ENCODE peak calls at places on chromosomes 4 and X, in seven cellular contexts. One of them, this sample, is unnamed.

GRCh38 chr4:40845136-40845910 is 95.6 kb downstream of the NSUN7 start:
- DNase-seq in natural killer cell: no peak
- DNase-seq in NCI-H1092: no peak
- DNase-seq in NCI-H187: no peak
- DNase-seq in non-pigmented ciliary epithelial cell: no peak
- DNase-seq in bronchial epithelial cell: no peak
- DNase-seq in stimulated activated CD4-positive, alpha-beta T cell treated with anti-CD3 and anti-CD28 coated beads, Interleukin-4, amount 100 ng/mL, for 48 hours: no peak
- DNase-seq in this sample: no peak

GRCh38 chr4:16967722-16968121 is 69.3 kb upstream of the LDB2 start:
- DNase-seq in natural killer cell: no peak
- DNase-seq in NCI-H1092: no peak
- DNase-seq in NCI-H187: no peak
- DNase-seq in non-pigmented ciliary epithelial cell: no peak
- DNase-seq in bronchial epithelial cell: no peak
- DNase-seq in stimulated activated CD4-positive, alpha-beta T cell treated with anti-CD3 and anti-CD28 coated beads, Interleukin-4, amount 100 ng/mL, for 48 hours: no peak
- DNase-seq in this sample: no peak

GRCh38 chr4:28015996-28016395 is 1155.4 kb downstream of the STIM2 start:
- DNase-seq in natural killer cell: no peak
- DNase-seq in NCI-H1092: no peak
- DNase-seq in NCI-H187: no peak
- DNase-seq in non-pigmented ciliary epithelial cell: no peak
- DNase-seq in bronchial epithelial cell: no peak
- DNase-seq in stimulated activated CD4-positive, alpha-beta T cell treated with anti-CD3 and anti-CD28 coated beads, Interleukin-4, amount 100 ng/mL, for 48 hours: no peak
- DNase-seq in this sample: no peak

GRCh38 chrX:136387951-136388502 is 87.3 kb downstream of the ADGRG4 start:
- DNase-seq in natural killer cell: no peak
- DNase-seq in NCI-H1092: no peak
- DNase-seq in NCI-H187: no peak
- DNase-seq in non-pigmented ciliary epithelial cell: no peak
- DNase-seq in bronchial epithelial cell: no peak
- DNase-seq in stimulated activated CD4-positive, alpha-beta T cell treated with anti-CD3 and anti-CD28 coated beads, Interleukin-4, amount 100 ng/mL, for 48 hours: no peak
- DNase-seq in this sample: no peak

GRCh38 chr4:48792348-48793006 is 12.4 kb upstream of the FRYL start:
- DNase-seq in natural killer cell: no peak
- DNase-seq in NCI-H1092: no peak
- DNase-seq in NCI-H187: no peak
- DNase-seq in non-pigmented ciliary epithelial cell: no peak
- DNase-seq in bronchial epithelial cell: no peak
- DNase-seq in stimulated activated CD4-positive, alpha-beta T cell treated with anti-CD3 and anti-CD28 coated beads, Interleukin-4, amount 100 ng/mL, for 48 hours: no peak
- DNase-seq in this sample: no peak

GRCh38 chrX:139877710-139878414 is 55.0 kb downstream of the ATP11C start:
- DNase-seq in natural killer cell: no peak
- DNase-seq in NCI-H1092: no peak
- DNase-seq in NCI-H187: no peak
- DNase-seq in non-pigmented ciliary epithelial cell: no peak
- DNase-seq in bronchial epithelial cell: no peak
- DNase-seq in stimulated activated CD4-positive, alpha-beta T cell treated with anti-CD3 and anti-CD28 coated beads, Interleukin-4, amount 100 ng/mL, for 48 hours: no peak
- DNase-seq in this sample: no peak

GRCh38 chr4:86442881-86443280 is 83.0 kb upstream of the MAPK10 start:
- DNase-seq in natural killer cell: no peak
- DNase-seq in NCI-H1092: no peak
- DNase-seq in NCI-H187: no peak
- DNase-seq in non-pigmented ciliary epithelial cell: no peak
- DNase-seq in bronchial epithelial cell: no peak
- DNase-seq in stimulated activated CD4-positive, alpha-beta T cell treated with anti-CD3 and anti-CD28 coated beads, Interleukin-4, amount 100 ng/mL, for 48 hours: no peak
- DNase-seq in this sample: no peak

GRCh38 chr4:76679691-76680090 is 218.3 kb downstream of the SOWAHB start:
- DNase-seq in natural killer cell: no peak
- DNase-seq in NCI-H1092: no peak
- DNase-seq in NCI-H187: peak
- DNase-seq in non-pigmented ciliary epithelial cell: no peak
- DNase-seq in bronchial epithelial cell: no peak
- DNase-seq in stimulated activated CD4-positive, alpha-beta T cell treated with anti-CD3 and anti-CD28 coated beads, Interleukin-4, amount 100 ng/mL, for 48 hours: no peak
- DNase-seq in this sample: no peak

GRCh38 chr4:109801099-109801789 is 555 bp downstream of the CFI start:
- DNase-seq in natural killer cell: no peak
- DNase-seq in NCI-H1092: no peak
- DNase-seq in NCI-H187: no peak
- DNase-seq in non-pigmented ciliary epithelial cell: no peak
- DNase-seq in bronchial epithelial cell: no peak
- DNase-seq in stimulated activated CD4-positive, alpha-beta T cell treated with anti-CD3 and anti-CD28 coated beads, Interleukin-4, amount 100 ng/mL, for 48 hours: no peak
- DNase-seq in this sample: no peak

GRCh38 chr4:114361249-114361648 is 237.4 kb upstream of the UGT8 start:
- DNase-seq in natural killer cell: no peak
- DNase-seq in NCI-H1092: no peak
- DNase-seq in NCI-H187: no peak
- DNase-seq in non-pigmented ciliary epithelial cell: no peak
- DNase-seq in bronchial epithelial cell: no peak
- DNase-seq in stimulated activated CD4-positive, alpha-beta T cell treated with anti-CD3 and anti-CD28 coated beads, Interleukin-4, amount 100 ng/mL, for 48 hours: no peak
- DNase-seq in this sample: no peak

GRCh38 chr4:1619151-1619672 is 64.9 kb downstream of the FAM53A start:
- DNase-seq in natural killer cell: no peak
- DNase-seq in NCI-H1092: no peak
- DNase-seq in NCI-H187: no peak
- DNase-seq in non-pigmented ciliary epithelial cell: no peak
- DNase-seq in bronchial epithelial cell: no peak
- DNase-seq in stimulated activated CD4-positive, alpha-beta T cell treated with anti-CD3 and anti-CD28 coated beads, Interleukin-4, amount 100 ng/mL, for 48 hours: no peak
- DNase-seq in this sample: no peak

GRCh38 chrX:130139474-130140201 is 26.0 kb downstream of the AIFM1 start:
- DNase-seq in natural killer cell: no peak
- DNase-seq in NCI-H1092: no peak
- DNase-seq in NCI-H187: peak
- DNase-seq in non-pigmented ciliary epithelial cell: no peak
- DNase-seq in bronchial epithelial cell: no peak
- DNase-seq in stimulated activated CD4-positive, alpha-beta T cell treated with anti-CD3 and anti-CD28 coated beads, Interleukin-4, amount 100 ng/mL, for 48 hours: no peak
- DNase-seq in this sample: no peak

GRCh38 chr4:173590697-173591096 is 60.7 kb upstream of the HAND2 start:
- DNase-seq in natural killer cell: no peak
- DNase-seq in NCI-H1092: no peak
- DNase-seq in NCI-H187: no peak
- DNase-seq in non-pigmented ciliary epithelial cell: no peak
- DNase-seq in bronchial epithelial cell: no peak
- DNase-seq in stimulated activated CD4-positive, alpha-beta T cell treated with anti-CD3 and anti-CD28 coated beads, Interleukin-4, amount 100 ng/mL, for 48 hours: no peak
- DNase-seq in this sample: no peak

GRCh38 chr4:17781072-17781830 is at the start of gene FAM184B:
- DNase-seq in natural killer cell: no peak
- DNase-seq in NCI-H1092: peak
- DNase-seq in NCI-H187: no peak
- DNase-seq in non-pigmented ciliary epithelial cell: no peak
- DNase-seq in bronchial epithelial cell: no peak
- DNase-seq in stimulated activated CD4-positive, alpha-beta T cell treated with anti-CD3 and anti-CD28 coated beads, Interleukin-4, amount 100 ng/mL, for 48 hours: no peak
- DNase-seq in this sample: no peak

GRCh38 chrX:74249963-74250362 is 54.0 kb upstream of the ZCCHC13 start:
- DNase-seq in natural killer cell: no peak
- DNase-seq in NCI-H1092: no peak
- DNase-seq in NCI-H187: no peak
- DNase-seq in non-pigmented ciliary epithelial cell: no peak
- DNase-seq in bronchial epithelial cell: no peak
- DNase-seq in stimulated activated CD4-positive, alpha-beta T cell treated with anti-CD3 and anti-CD28 coated beads, Interleukin-4, amount 100 ng/mL, for 48 hours: no peak
- DNase-seq in this sample: no peak

GRCh38 chr4:8355864-8356565 is 84.5 kb downstream of the ACOX3 start:
- DNase-seq in natural killer cell: no peak
- DNase-seq in NCI-H1092: no peak
- DNase-seq in NCI-H187: no peak
- DNase-seq in non-pigmented ciliary epithelial cell: no peak
- DNase-seq in bronchial epithelial cell: peak
- DNase-seq in stimulated activated CD4-positive, alpha-beta T cell treated with anti-CD3 and anti-CD28 coated beads, Interleukin-4, amount 100 ng/mL, for 48 hours: no peak
- DNase-seq in this sample: no peak